ENCODE peak calls at places on chromosomes 11 and 22, in eight cellular contexts. M is RWPE2, Q is neural progenitor cell, E is right lobe of liver, G is AG04450, Y is left ventricle myocardium inferior, I is H9, L is heart right ventricle. S is an unnamed sample.

GRCh38 chr22:46069518-46070214 is 80.7 kb upstream of the PPARA start:
- DNase-seq in M (peak), Q (no peak), E (peak), G (peak), Y (peak), I (peak), L (peak), S (peak)

GRCh38 chr22:32622004-32622761 is 147.6 kb downstream of the FBXO7 start:
- DNase-seq in M (no peak), Q (peak), E (no peak), G (peak), Y (peak), I (peak), L (peak), S (peak)

GRCh38 chr22:46297151-46297819 is 615 bp downstream of the GTSE1 start:
- DNase-seq in M (no peak), Q (peak), E (no peak), G (no peak), Y (peak), I (no peak), L (no peak), S (peak)

GRCh38 chr22:32672542-32672941 is 129.0 kb upstream of the TIMP3 start:
- DNase-seq in M (no peak), Q (no peak), E (no peak), G (no peak), Y (no peak), I (no peak), L (no peak), S (no peak)

GRCh38 chr11:121199516-121199915 is 93.1 kb upstream of the SC5D start:
- DNase-seq in M (no peak), Q (peak), E (no peak), G (no peak), Y (no peak), I (no peak), L (no peak), S (no peak)

GRCh38 chr11:47941907-47942558 is 38.3 kb upstream of the PTPRJ start:
- DNase-seq in M (no peak), Q (peak), E (peak), G (no peak), Y (no peak), I (no peak), L (no peak), S (no peak)

GRCh38 chr22:32880906-32881596 is 79.5 kb downstream of the TIMP3 start:
- DNase-seq in M (no peak), Q (no peak), E (peak), G (peak), Y (peak), I (no peak), L (peak), S (peak)

GRCh38 chr22:36865346-36865745 is 4.5 kb downstream of the NCF4 start:
- DNase-seq in M (no peak), Q (peak), E (no peak), G (no peak), Y (no peak), I (peak), L (no peak), S (no peak)

GRCh38 chr11:72578991-72579815 is 95.0 kb downstream of the PDE2A start:
- DNase-seq in M (peak), Q (no peak), E (no peak), G (no peak), Y (no peak), I (no peak), L (no peak), S (peak)

GRCh38 chr11:1193326-1194230 is 29.3 kb upstream of the MUC5B start:
- DNase-seq in M (peak), Q (no peak), E (peak), G (no peak), Y (peak), I (peak), L (no peak), S (peak)

GRCh38 chr11:111045874-111046273 is 199.7 kb upstream of the POU2AF2 start:
- DNase-seq in M (no peak), Q (no peak), E (no peak), G (no peak), Y (no peak), I (no peak), L (no peak), S (no peak)

GRCh38 chr11:2794419-2794795 is 91.2 kb downstream of the CDKN1C start:
- DNase-seq in M (no peak), Q (no peak), E (peak), G (no peak), Y (peak), I (peak), L (no peak), S (peak)

GRCh38 chr22:38940985-38941384 is 16.4 kb upstream of the APOBEC3A start:
- DNase-seq in M (no peak), Q (no peak), E (no peak), G (no peak), Y (no peak), I (no peak), L (no peak), S (no peak)

GRCh38 chr11:111978028-111978771 is 41.1 kb downstream of the DIXDC1 start:
- DNase-seq in M (no peak), Q (peak), E (no peak), G (peak), Y (peak), I (peak), L (peak), S (peak)

GRCh38 chr11:2206291-2206690 is 34.7 kb upstream of the TH start:
- DNase-seq in M (peak), Q (no peak), E (no peak), G (no peak), Y (peak), I (peak), L (no peak), S (peak)

GRCh38 chr22:38243007-38243775 is 29.6 kb downstream of the TMEM184B start:
- DNase-seq in M (no peak), Q (peak), E (no peak), G (peak), Y (peak), I (no peak), L (no peak), S (no peak)

GRCh38 chr11:122711831-122712378 is 56.4 kb downstream of the UBASH3B start:
- DNase-seq in M (no peak), Q (no peak), E (no peak), G (no peak), Y (no peak), I (no peak), L (no peak), S (no peak)

GRCh38 chr22:31106651-31107205 is 640 bp downstream of the SELENOM start:
- DNase-seq in M (no peak), Q (no peak), E (no peak), G (no peak), Y (no peak), I (no peak), L (peak), S (no peak)

GRCh38 chr11:10484461-10485180 is 29.6 kb downstream of the AMPD3 start:
- DNase-seq in M (no peak), Q (no peak), E (no peak), G (no peak), Y (no peak), I (peak), L (no peak), S (no peak)

GRCh38 chr11:62708423-62709261 is 1.2 kb downstream of the GNG3 start:
- DNase-seq in M (peak), Q (no peak), E (no peak), G (no peak), Y (no peak), I (peak), L (no peak), S (no peak)

GRCh38 chr11:17388609-17389204 is at the start of gene KCNJ11:
- DNase-seq in M (no peak), Q (peak), E (peak), G (no peak), Y (no peak), I (peak), L (no peak), S (no peak)

GRCh38 chr22:23913661-23914353 is 19.6 kb downstream of the MIF start:
- DNase-seq in M (peak), Q (peak), E (peak), G (peak), Y (peak), I (peak), L (peak), S (peak)

GRCh38 chr11:114886644-114887259 is 208.4 kb downstream of the NXPE2 start:
- DNase-seq in M (no peak), Q (no peak), E (no peak), G (no peak), Y (no peak), I (no peak), L (no peak), S (no peak)

GRCh38 chr22:37601540-37602442 is 6.8 kb upstream of the GGA1 start:
- DNase-seq in M (no peak), Q (peak), E (no peak), G (no peak), Y (no peak), I (peak), L (no peak), S (no peak)

GRCh38 chr11:42870480-42870879 is 441.3 kb upstream of the API5 start:
- DNase-seq in M (no peak), Q (no peak), E (no peak), G (no peak), Y (no peak), I (no peak), L (no peak), S (no peak)

GRCh38 chr22:39832627-39833074 is 60.9 kb downstream of the ENTHD1 start:
- DNase-seq in M (no peak), Q (no peak), E (no peak), G (no peak), Y (no peak), I (no peak), L (no peak), S (no peak)

GRCh38 chr11:128472128-128473110 is 114.9 kb downstream of the ETS1 start:
- DNase-seq in M (no peak), Q (no peak), E (no peak), G (no peak), Y (no peak), I (no peak), L (no peak), S (no peak)

GRCh38 chr11:14127679-14128078 is 165.2 kb downstream of the SPON1 start:
- DNase-seq in M (no peak), Q (no peak), E (no peak), G (no peak), Y (no peak), I (no peak), L (no peak), S (no peak)

GRCh38 chr11:14119357-14119756 is 156.8 kb downstream of the SPON1 start:
- DNase-seq in M (no peak), Q (no peak), E (no peak), G (no peak), Y (no peak), I (no peak), L (no peak), S (no peak)

GRCh38 chr11:14125529-14125928 is 163.0 kb downstream of the SPON1 start:
- DNase-seq in M (no peak), Q (no peak), E (no peak), G (no peak), Y (no peak), I (no peak), L (no peak), S (no peak)

GRCh38 chr11:14124886-14125285 is 162.4 kb downstream of the SPON1 start:
- DNase-seq in M (no peak), Q (no peak), E (no peak), G (no peak), Y (no peak), I (no peak), L (no peak), S (no peak)

DNA sequence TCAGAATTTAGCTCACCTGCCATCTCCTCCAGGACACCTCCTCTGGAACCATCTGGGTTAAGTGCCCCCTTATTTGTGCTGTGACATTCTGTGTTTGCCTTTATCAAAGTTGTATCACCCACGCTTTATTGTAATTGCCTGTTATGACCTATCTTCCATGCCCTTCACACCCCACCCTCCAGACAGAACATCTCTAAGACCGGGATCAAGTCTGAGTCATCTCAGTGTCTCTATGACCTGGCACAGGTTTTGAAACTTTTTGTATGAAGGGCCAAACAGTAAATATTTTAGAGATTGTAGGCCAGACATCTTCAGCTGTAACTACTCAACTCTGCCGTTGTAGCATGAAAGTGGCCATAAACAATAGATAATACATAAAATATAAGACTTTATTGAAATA is 161.8 kb downstream of the SPON1 start:
- DNase-seq in M (no peak), Q (no peak), E (no peak), G (no peak), Y (no peak), I (no peak), L (no peak), S (no peak)
- TF ChIP-seq CTCF in M (no peak), Q (no peak), E (no peak), G (no peak), Y (no peak), I (no peak), L (no peak), S (no peak)

DNA sequence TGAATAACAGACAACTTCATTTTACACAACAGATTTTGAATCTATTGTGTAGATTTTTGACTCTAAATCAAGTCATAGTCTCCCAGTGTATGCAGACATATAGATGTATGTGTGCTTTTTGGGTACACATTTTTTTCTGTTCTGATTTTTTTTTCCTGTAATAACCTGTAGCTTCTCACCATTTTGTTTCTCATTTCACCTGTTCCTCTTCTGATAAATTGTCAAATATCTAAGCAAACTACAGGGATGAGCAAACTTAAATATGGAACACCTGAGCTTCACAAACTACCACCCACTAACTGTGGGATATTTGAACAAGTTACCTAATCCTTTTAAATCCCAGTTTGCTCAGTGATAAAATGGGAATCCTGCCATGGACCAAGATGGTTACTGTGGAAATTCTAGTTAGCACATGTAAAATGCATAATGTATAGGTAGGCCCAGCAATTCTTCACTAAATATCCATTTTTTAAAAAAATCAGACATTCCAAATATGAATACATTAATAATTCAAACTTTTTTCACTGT is 15.7 kb downstream of the LGR4 start:
- DNase-seq in M (no peak), Q (no peak), E (no peak), G (no peak), Y (no peak), I (no peak), L (no peak), S (no peak)
- H3K27ac ChIP-seq in M (peak), Q (peak), E (peak), G (no peak), Y (no peak), I (no peak), L (no peak), S (no peak)

GRCh38 chr11:35717520-35717919 is 54.9 kb downstream of the TRIM44 start:
- DNase-seq in M (no peak), Q (no peak), E (no peak), G (no peak), Y (no peak), I (no peak), L (no peak), S (no peak)

GRCh38 chr11:35714882-35715612 is 52.5 kb downstream of the TRIM44 start:
- DNase-seq in M (no peak), Q (no peak), E (no peak), G (no peak), Y (no peak), I (no peak), L (no peak), S (no peak)

GRCh38 chr11:35715649-35716048 is 53.1 kb downstream of the TRIM44 start:
- DNase-seq in M (no peak), Q (no peak), E (no peak), G (no peak), Y (no peak), I (no peak), L (no peak), S (no peak)

GRCh38 chr11:35712533-35712932 is 50.0 kb downstream of the TRIM44 start:
- DNase-seq in M (no peak), Q (no peak), E (no peak), G (no peak), Y (no peak), I (no peak), L (no peak), S (no peak)

DNA sequence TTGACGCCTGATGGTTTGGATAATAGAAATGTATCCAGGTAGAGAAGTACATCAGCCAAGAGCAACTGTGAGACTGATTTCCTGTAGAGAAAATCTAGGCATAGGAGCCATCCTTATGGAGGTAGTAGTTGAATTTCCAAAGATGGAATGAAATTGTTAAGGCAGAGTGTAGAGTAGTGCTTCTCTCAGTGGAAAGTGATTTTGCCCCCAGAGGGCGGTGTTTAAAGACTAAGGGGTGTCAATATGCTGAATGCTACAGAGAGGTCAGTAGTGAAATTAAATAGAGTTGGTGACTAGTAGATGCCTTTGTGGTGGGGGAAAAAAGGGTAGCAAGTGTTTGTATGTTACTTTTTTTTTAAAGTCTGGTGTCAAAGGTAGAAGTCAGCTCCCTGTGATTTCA is 54.5 kb downstream of the TRIM44 start:
- DNase-seq in M (no peak), Q (peak), E (no peak), G (no peak), Y (no peak), I (peak), L (no peak), S (no peak)
- TF ChIP-seq CTCF in M (peak), Q (peak), E (no peak), G (no peak), Y (no peak), I (peak), L (no peak), S (no peak)

DNA sequence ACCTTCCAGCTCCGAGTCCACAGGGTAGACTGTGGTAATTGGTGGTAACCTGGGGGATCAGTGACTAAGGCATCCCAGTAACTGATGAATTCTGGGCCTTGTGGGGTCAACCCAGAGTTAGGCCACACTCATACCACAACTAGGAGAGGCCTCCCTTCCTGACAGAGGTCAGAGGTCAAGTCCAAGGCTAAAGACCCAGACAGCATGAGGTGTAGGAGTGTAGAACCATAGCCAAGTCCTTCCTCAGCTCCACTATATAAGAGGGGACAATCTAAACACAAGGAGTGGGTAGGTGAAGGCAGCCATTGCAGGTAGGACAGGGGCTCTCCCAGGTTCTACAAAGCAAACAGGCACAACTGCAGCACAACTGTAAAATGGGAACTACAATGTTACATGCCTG is 4.6 kb downstream of the AP1B1 start:
- DNase-seq in M (no peak), Q (no peak), E (no peak), G (no peak), Y (no peak), I (no peak), L (no peak), S (no peak)
- H3K27ac ChIP-seq in M (no peak), Q (no peak), E (no peak), G (no peak), Y (no peak), I (no peak), L (no peak), S (no peak)

GRCh38 chr11:103108933-103109817 is at the start of gene DYNC2H1:
- DNase-seq in M (peak), Q (peak), E (peak), G (peak), Y (peak), I (peak), L (peak), S (peak)
- TF ChIP-seq CTCF in M (peak), Q (peak), E (peak), G (peak), Y (peak), I (peak), L (no peak), S (peak)

DNA sequence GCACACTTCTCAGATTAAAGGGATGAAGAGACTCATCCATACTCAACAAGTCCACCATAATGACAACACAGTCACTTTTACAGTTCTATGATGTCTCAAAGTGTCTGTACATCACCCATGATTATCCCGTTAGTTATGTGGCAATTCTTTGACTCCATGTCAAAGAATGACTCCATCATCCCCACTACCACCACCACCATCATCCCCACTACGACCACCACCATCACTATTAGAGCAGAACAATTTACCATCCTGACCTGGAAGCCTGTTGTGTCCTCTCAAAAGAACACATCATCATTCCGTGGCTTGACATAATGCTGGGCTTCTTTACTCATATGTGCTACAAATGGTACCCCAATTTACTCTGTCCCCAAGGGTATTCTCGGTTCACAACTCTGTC is 13.7 kb downstream of the PRR5L start:
- DNase-seq in M (no peak), Q (no peak), E (no peak), G (no peak), Y (no peak), I (no peak), L (no peak), S (no peak)
- H3K27ac ChIP-seq in M (peak), Q (no peak), E (no peak), G (no peak), Y (no peak), I (no peak), L (no peak), S (no peak)

GRCh38 chr11:126115820-126116319 is 53.2 kb upstream of the CDON start:
- DNase-seq in M (no peak), Q (peak), E (peak), G (peak), Y (peak), I (no peak), L (peak), S (peak)
- TF ChIP-seq CTCF in M (peak), Q (peak), E (peak), G (peak), Y (peak), I (peak), L (no peak), S (peak)

GRCh38 chr11:67581469-67581868 is 2.1 kb upstream of the GSTP1 start:
- DNase-seq in M (no peak), Q (peak), E (no peak), G (no peak), Y (no peak), I (peak), L (no peak), S (no peak)
- H3K27ac ChIP-seq in M (peak), Q (no peak), E (no peak), G (no peak), Y (no peak), I (no peak), L (no peak), S (no peak)

S was measured in psoas muscle.